ENCODE peak calls at places on chromosome 15, in ten cellular contexts. One of them, this sample, is unnamed.

GRCh38 chr15:101014921-101015841 is 96.0 kb downstream of the LRRK1 start:
- DNase-seq in AG09309: no peak
- DNase-seq in CD8-positive, alpha-beta T cell: peak
- DNase-seq in nephron progenitor cell: peak
- DNase-seq in mesothelial cell of epicardium: peak
- DNase-seq in fibroblast of lung: peak
- DNase-seq in gastrocnemius medialis: peak
- DNase-seq in activated CD8-positive, alpha-beta T cell treated with anti-CD3 and anti-CD28 coated beads for 36 hours: peak
- DNase-seq in ovary: peak
- DNase-seq in cardiac muscle cell: peak
- DNase-seq in this sample: peak

GRCh38 chr15:93019971-93020370 is 69.0 kb downstream of the RGMA start:
- DNase-seq in activated CD8-positive, alpha-beta T cell treated with anti-CD3 and anti-CD28 coated beads for 36 hours: no peak
- DNase-seq in gastrocnemius medialis: no peak
- DNase-seq in fibroblast of lung: no peak
- DNase-seq in AG09309: no peak
- DNase-seq in mesothelial cell of epicardium: no peak
- DNase-seq in ovary: no peak
- DNase-seq in nephron progenitor cell: no peak
- DNase-seq in cardiac muscle cell: no peak
- DNase-seq in CD8-positive, alpha-beta T cell: no peak
- DNase-seq in this sample: no peak

GRCh38 chr15:101276501-101277037 is 716 bp downstream of the SELENOS start:
- DNase-seq in activated CD8-positive, alpha-beta T cell treated with anti-CD3 and anti-CD28 coated beads for 36 hours: peak
- DNase-seq in fibroblast of lung: peak
- DNase-seq in cardiac muscle cell: no peak
- DNase-seq in ovary: no peak
- DNase-seq in AG09309: no peak
- DNase-seq in mesothelial cell of epicardium: no peak
- DNase-seq in nephron progenitor cell: no peak
- DNase-seq in CD8-positive, alpha-beta T cell: peak
- DNase-seq in gastrocnemius medialis: no peak
- DNase-seq in this sample: peak

GRCh38 chr15:36688310-36689102 is 109.1 kb downstream of the CDIN1 start:
- DNase-seq in CD8-positive, alpha-beta T cell: no peak
- DNase-seq in gastrocnemius medialis: no peak
- DNase-seq in ovary: no peak
- DNase-seq in fibroblast of lung: no peak
- DNase-seq in cardiac muscle cell: no peak
- DNase-seq in mesothelial cell of epicardium: no peak
- DNase-seq in activated CD8-positive, alpha-beta T cell treated with anti-CD3 and anti-CD28 coated beads for 36 hours: no peak
- DNase-seq in nephron progenitor cell: no peak
- DNase-seq in AG09309: no peak
- DNase-seq in this sample: no peak

GRCh38 chr15:71003314-71003713 is 110.7 kb downstream of the LRRC49 start:
- DNase-seq in fibroblast of lung: peak
- DNase-seq in mesothelial cell of epicardium: no peak
- DNase-seq in CD8-positive, alpha-beta T cell: no peak
- DNase-seq in activated CD8-positive, alpha-beta T cell treated with anti-CD3 and anti-CD28 coated beads for 36 hours: no peak
- DNase-seq in AG09309: no peak
- DNase-seq in nephron progenitor cell: no peak
- DNase-seq in cardiac muscle cell: no peak
- DNase-seq in gastrocnemius medialis: no peak
- DNase-seq in ovary: no peak
- DNase-seq in this sample: no peak

GRCh38 chr15:46732060-46732459 is 985.2 kb upstream of the SEMA6D start:
- DNase-seq in CD8-positive, alpha-beta T cell: no peak
- DNase-seq in nephron progenitor cell: no peak
- DNase-seq in fibroblast of lung: no peak
- DNase-seq in cardiac muscle cell: no peak
- DNase-seq in gastrocnemius medialis: no peak
- DNase-seq in activated CD8-positive, alpha-beta T cell treated with anti-CD3 and anti-CD28 coated beads for 36 hours: no peak
- DNase-seq in mesothelial cell of epicardium: no peak
- DNase-seq in AG09309: no peak
- DNase-seq in ovary: no peak
- DNase-seq in this sample: no peak

GRCh38 chr15:70788114-70789049 is 25.0 kb upstream of the UACA start:
- DNase-seq in nephron progenitor cell: no peak
- DNase-seq in cardiac muscle cell: no peak
- DNase-seq in mesothelial cell of epicardium: no peak
- DNase-seq in activated CD8-positive, alpha-beta T cell treated with anti-CD3 and anti-CD28 coated beads for 36 hours: no peak
- DNase-seq in CD8-positive, alpha-beta T cell: no peak
- DNase-seq in gastrocnemius medialis: no peak
- DNase-seq in fibroblast of lung: peak
- DNase-seq in AG09309: peak
- DNase-seq in ovary: no peak
- DNase-seq in this sample: no peak

GRCh38 chr15:92322566-92323355 is 70.9 kb upstream of the ST8SIA2 start:
- DNase-seq in fibroblast of lung: no peak
- DNase-seq in nephron progenitor cell: no peak
- DNase-seq in mesothelial cell of epicardium: no peak
- DNase-seq in CD8-positive, alpha-beta T cell: no peak
- DNase-seq in AG09309: no peak
- DNase-seq in activated CD8-positive, alpha-beta T cell treated with anti-CD3 and anti-CD28 coated beads for 36 hours: no peak
- DNase-seq in ovary: no peak
- DNase-seq in cardiac muscle cell: no peak
- DNase-seq in gastrocnemius medialis: no peak
- DNase-seq in this sample: no peak

GRCh38 chr15:35937380-35937779 is 391.4 kb upstream of the DPH6 start:
- DNase-seq in mesothelial cell of epicardium: no peak
- DNase-seq in activated CD8-positive, alpha-beta T cell treated with anti-CD3 and anti-CD28 coated beads for 36 hours: no peak
- DNase-seq in cardiac muscle cell: no peak
- DNase-seq in gastrocnemius medialis: no peak
- DNase-seq in fibroblast of lung: no peak
- DNase-seq in AG09309: no peak
- DNase-seq in CD8-positive, alpha-beta T cell: no peak
- DNase-seq in nephron progenitor cell: no peak
- DNase-seq in ovary: no peak
- DNase-seq in this sample: no peak

GRCh38 chr15:81049835-81050234 is 49.1 kb downstream of the TLNRD1 start:
- DNase-seq in CD8-positive, alpha-beta T cell: no peak
- DNase-seq in AG09309: no peak
- DNase-seq in mesothelial cell of epicardium: no peak
- DNase-seq in ovary: no peak
- DNase-seq in cardiac muscle cell: no peak
- DNase-seq in gastrocnemius medialis: no peak
- DNase-seq in fibroblast of lung: no peak
- DNase-seq in activated CD8-positive, alpha-beta T cell treated with anti-CD3 and anti-CD28 coated beads for 36 hours: no peak
- DNase-seq in nephron progenitor cell: no peak
- DNase-seq in this sample: no peak

GRCh38 chr15:58227706-58228543 is 89.7 kb downstream of the AQP9 start:
- DNase-seq in cardiac muscle cell: peak
- DNase-seq in gastrocnemius medialis: peak
- DNase-seq in activated CD8-positive, alpha-beta T cell treated with anti-CD3 and anti-CD28 coated beads for 36 hours: peak
- DNase-seq in AG09309: peak
- DNase-seq in mesothelial cell of epicardium: no peak
- DNase-seq in fibroblast of lung: peak
- DNase-seq in nephron progenitor cell: peak
- DNase-seq in ovary: peak
- DNase-seq in CD8-positive, alpha-beta T cell: peak
- DNase-seq in this sample: peak

GRCh38 chr15:63234479-63234878 is 42.9 kb upstream of the APH1B start:
- DNase-seq in nephron progenitor cell: no peak
- DNase-seq in AG09309: no peak
- DNase-seq in mesothelial cell of epicardium: no peak
- DNase-seq in gastrocnemius medialis: peak
- DNase-seq in cardiac muscle cell: no peak
- DNase-seq in CD8-positive, alpha-beta T cell: no peak
- DNase-seq in ovary: peak
- DNase-seq in activated CD8-positive, alpha-beta T cell treated with anti-CD3 and anti-CD28 coated beads for 36 hours: no peak
- DNase-seq in fibroblast of lung: peak
- DNase-seq in this sample: peak

GRCh38 chr15:60073441-60073840 is 69.3 kb downstream of the FOXB1 start:
- DNase-seq in ovary: no peak
- DNase-seq in nephron progenitor cell: no peak
- DNase-seq in CD8-positive, alpha-beta T cell: no peak
- DNase-seq in activated CD8-positive, alpha-beta T cell treated with anti-CD3 and anti-CD28 coated beads for 36 hours: no peak
- DNase-seq in cardiac muscle cell: no peak
- DNase-seq in AG09309: no peak
- DNase-seq in gastrocnemius medialis: no peak
- DNase-seq in mesothelial cell of epicardium: no peak
- DNase-seq in fibroblast of lung: no peak
- DNase-seq in this sample: no peak

GRCh38 chr15:59642351-59642750 is 15.0 kb downstream of the GTF2A2 start:
- DNase-seq in nephron progenitor cell: no peak
- DNase-seq in cardiac muscle cell: no peak
- DNase-seq in mesothelial cell of epicardium: no peak
- DNase-seq in fibroblast of lung: peak
- DNase-seq in gastrocnemius medialis: no peak
- DNase-seq in ovary: no peak
- DNase-seq in activated CD8-positive, alpha-beta T cell treated with anti-CD3 and anti-CD28 coated beads for 36 hours: no peak
- DNase-seq in CD8-positive, alpha-beta T cell: no peak
- DNase-seq in AG09309: no peak
- DNase-seq in this sample: no peak

GRCh38 chr15:39556461-39556860 is 24.4 kb upstream of the THBS1 start:
- DNase-seq in fibroblast of lung: peak
- DNase-seq in nephron progenitor cell: no peak
- DNase-seq in activated CD8-positive, alpha-beta T cell treated with anti-CD3 and anti-CD28 coated beads for 36 hours: no peak
- DNase-seq in CD8-positive, alpha-beta T cell: no peak
- DNase-seq in cardiac muscle cell: no peak
- DNase-seq in mesothelial cell of epicardium: no peak
- DNase-seq in gastrocnemius medialis: no peak
- DNase-seq in ovary: no peak
- DNase-seq in AG09309: no peak
- DNase-seq in this sample: no peak

DNA sequence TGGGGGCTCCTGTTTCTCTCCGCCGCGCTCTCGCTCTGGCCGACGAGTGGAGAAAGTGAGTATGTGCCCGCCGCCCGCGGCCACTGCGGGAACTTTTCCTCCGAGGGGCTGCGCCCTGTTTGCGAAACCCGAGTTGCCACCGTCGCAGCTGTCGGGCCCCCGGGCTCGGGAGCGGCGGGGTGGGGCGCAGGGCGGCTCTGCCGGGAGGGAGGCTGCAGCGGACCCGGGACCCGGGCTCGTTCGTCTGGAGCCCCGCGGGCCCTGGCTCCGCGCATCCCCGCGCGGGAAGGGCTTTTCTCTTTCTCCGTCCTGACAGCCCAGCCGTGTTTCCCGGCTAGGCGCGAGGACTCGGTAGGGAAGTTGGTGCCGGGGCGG is 1.3 kb downstream of the IGF1R start:
- DNase-seq in cardiac muscle cell: peak
- DNase-seq in AG09309: no peak
- DNase-seq in ovary: peak
- DNase-seq in CD8-positive, alpha-beta T cell: peak
- DNase-seq in mesothelial cell of epicardium: no peak
- DNase-seq in gastrocnemius medialis: no peak
- DNase-seq in fibroblast of lung: peak
- DNase-seq in activated CD8-positive, alpha-beta T cell treated with anti-CD3 and anti-CD28 coated beads for 36 hours: peak
- DNase-seq in nephron progenitor cell: peak
- DNase-seq in this sample: peak
- TF ChIP-seq CTCF in cardiac muscle cell: peak
- TF ChIP-seq CTCF in AG09309: peak
- TF ChIP-seq CTCF in ovary: no peak
- TF ChIP-seq CTCF in CD8-positive, alpha-beta T cell: no peak
- TF ChIP-seq CTCF in mesothelial cell of epicardium: no peak
- TF ChIP-seq CTCF in gastrocnemius medialis: peak
- TF ChIP-seq CTCF in fibroblast of lung: no peak
- TF ChIP-seq CTCF in activated CD8-positive, alpha-beta T cell treated with anti-CD3 and anti-CD28 coated beads for 36 hours: no peak
- TF ChIP-seq CTCF in nephron progenitor cell: no peak
- TF ChIP-seq CTCF in this sample: no peak

GRCh38 chr15:33988384-33988783 is 20.1 kb downstream of the CHRM5 start:
- DNase-seq in gastrocnemius medialis: no peak
- DNase-seq in cardiac muscle cell: no peak
- DNase-seq in ovary: no peak
- DNase-seq in CD8-positive, alpha-beta T cell: no peak
- DNase-seq in fibroblast of lung: peak
- DNase-seq in nephron progenitor cell: no peak
- DNase-seq in activated CD8-positive, alpha-beta T cell treated with anti-CD3 and anti-CD28 coated beads for 36 hours: no peak
- DNase-seq in AG09309: no peak
- DNase-seq in mesothelial cell of epicardium: no peak
- DNase-seq in this sample: no peak

DNA sequence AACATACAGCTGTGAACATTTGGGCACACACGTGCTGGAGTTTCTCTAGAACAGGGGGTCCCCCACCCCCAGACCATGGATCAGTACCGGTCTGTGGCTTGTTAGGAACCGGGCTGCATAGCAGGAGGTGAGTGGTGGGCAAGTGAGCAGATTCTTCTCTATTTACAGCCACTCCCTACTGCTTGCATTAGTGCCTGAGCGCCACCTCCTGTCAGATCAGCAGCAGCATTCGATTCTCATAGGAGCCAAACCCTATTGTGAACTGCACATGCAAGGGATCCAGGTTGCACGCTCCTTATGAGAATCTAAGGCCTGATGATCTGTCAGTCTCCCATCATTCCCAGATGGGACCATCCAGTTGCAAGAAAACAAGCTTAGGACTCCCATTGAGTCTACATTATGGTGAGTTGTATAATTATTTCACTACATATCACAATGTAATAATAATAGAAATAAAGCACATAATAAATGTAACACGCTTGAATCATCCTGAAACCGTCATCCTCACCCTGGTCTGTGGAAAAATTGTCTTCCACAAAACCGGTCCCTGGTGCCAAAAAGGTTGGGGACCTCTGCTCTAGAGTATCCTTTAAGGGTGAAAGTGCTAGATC is 25.8 kb downstream of the CHRM5 start:
- DNase-seq in fibroblast of lung: peak
- DNase-seq in ovary: no peak
- DNase-seq in CD8-positive, alpha-beta T cell: no peak
- DNase-seq in gastrocnemius medialis: no peak
- DNase-seq in nephron progenitor cell: peak
- DNase-seq in cardiac muscle cell: peak
- DNase-seq in mesothelial cell of epicardium: no peak
- DNase-seq in activated CD8-positive, alpha-beta T cell treated with anti-CD3 and anti-CD28 coated beads for 36 hours: peak
- DNase-seq in AG09309: no peak
- DNase-seq in this sample: no peak
- TF ChIP-seq CTCF in fibroblast of lung: peak
- TF ChIP-seq CTCF in ovary: no peak
- TF ChIP-seq CTCF in CD8-positive, alpha-beta T cell: no peak
- TF ChIP-seq CTCF in gastrocnemius medialis: no peak
- TF ChIP-seq CTCF in nephron progenitor cell: peak
- TF ChIP-seq CTCF in cardiac muscle cell: peak
- TF ChIP-seq CTCF in mesothelial cell of epicardium: no peak
- TF ChIP-seq CTCF in activated CD8-positive, alpha-beta T cell treated with anti-CD3 and anti-CD28 coated beads for 36 hours: no peak
- TF ChIP-seq CTCF in AG09309: peak
- TF ChIP-seq CTCF in this sample: no peak

GRCh38 chr15:78077053-78077859 is at the start of gene TBC1D2B:
- DNase-seq in CD8-positive, alpha-beta T cell: peak
- DNase-seq in cardiac muscle cell: peak
- DNase-seq in nephron progenitor cell: peak
- DNase-seq in ovary: peak
- DNase-seq in activated CD8-positive, alpha-beta T cell treated with anti-CD3 and anti-CD28 coated beads for 36 hours: peak
- DNase-seq in AG09309: no peak
- DNase-seq in fibroblast of lung: peak
- DNase-seq in mesothelial cell of epicardium: peak
- DNase-seq in gastrocnemius medialis: peak
- DNase-seq in this sample: peak
- TF ChIP-seq CTCF in CD8-positive, alpha-beta T cell: no peak
- TF ChIP-seq CTCF in cardiac muscle cell: no peak
- TF ChIP-seq CTCF in nephron progenitor cell: no peak
- TF ChIP-seq CTCF in ovary: no peak
- TF ChIP-seq CTCF in activated CD8-positive, alpha-beta T cell treated with anti-CD3 and anti-CD28 coated beads for 36 hours: no peak
- TF ChIP-seq CTCF in AG09309: no peak
- TF ChIP-seq CTCF in fibroblast of lung: no peak
- TF ChIP-seq CTCF in mesothelial cell of epicardium: no peak
- TF ChIP-seq CTCF in gastrocnemius medialis: no peak
- TF ChIP-seq CTCF in this sample: no peak

DNA sequence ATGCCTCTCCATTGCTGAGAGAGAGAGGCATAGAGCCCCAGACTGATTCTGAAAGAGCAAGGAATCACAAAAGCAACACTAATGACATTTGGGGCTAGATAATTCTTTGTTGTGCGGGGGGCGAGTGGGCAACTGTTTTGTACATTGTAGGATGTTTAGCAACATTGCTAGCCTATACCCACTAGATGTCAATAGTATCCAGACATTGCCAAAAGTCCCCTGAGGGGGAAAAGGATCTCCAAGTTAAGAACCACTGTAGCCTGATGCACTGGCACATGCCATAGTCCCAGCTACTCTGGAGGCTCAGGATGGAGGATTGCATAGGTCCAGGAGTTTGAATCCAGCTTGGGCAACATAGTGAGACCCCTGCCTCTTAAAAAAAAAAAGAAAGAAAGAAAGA is 22.8 kb upstream of the GOLM2 start:
- DNase-seq in mesothelial cell of epicardium: no peak
- DNase-seq in activated CD8-positive, alpha-beta T cell treated with anti-CD3 and anti-CD28 coated beads for 36 hours: no peak
- DNase-seq in CD8-positive, alpha-beta T cell: no peak
- DNase-seq in ovary: no peak
- DNase-seq in nephron progenitor cell: no peak
- DNase-seq in fibroblast of lung: peak
- DNase-seq in AG09309: no peak
- DNase-seq in cardiac muscle cell: no peak
- DNase-seq in gastrocnemius medialis: no peak
- DNase-seq in this sample: no peak
- TF ChIP-seq CTCF in mesothelial cell of epicardium: no peak
- TF ChIP-seq CTCF in activated CD8-positive, alpha-beta T cell treated with anti-CD3 and anti-CD28 coated beads for 36 hours: no peak
- TF ChIP-seq CTCF in CD8-positive, alpha-beta T cell: no peak
- TF ChIP-seq CTCF in ovary: no peak
- TF ChIP-seq CTCF in nephron progenitor cell: no peak
- TF ChIP-seq CTCF in fibroblast of lung: no peak
- TF ChIP-seq CTCF in AG09309: no peak
- TF ChIP-seq CTCF in cardiac muscle cell: no peak
- TF ChIP-seq CTCF in gastrocnemius medialis: no peak
- TF ChIP-seq CTCF in this sample: no peak